ENCODE peak calls at places on chromosome 2, in six cellular contexts. One of them, this sample, is unnamed.

GRCh38 chr2:43078781-43079755 is 147.3 kb downstream of the ZFP36L2 start:
- DNase-seq in GM12878: no peak
- DNase-seq in K562: no peak
- DNase-seq in H1: no peak
- DNase-seq in GM12891: no peak
- DNase-seq in SK-N-SH: no peak
- DNase-seq in this sample: no peak

GRCh38 chr2:59236723-59237122 is 995.6 kb upstream of the FANCL start:
- DNase-seq in GM12891: no peak
- DNase-seq in GM12878: no peak
- DNase-seq in K562: no peak
- DNase-seq in SK-N-SH: no peak
- DNase-seq in H1: no peak
- DNase-seq in this sample: no peak

GRCh38 chr2:165793779-165794519 is at the start of gene GALNT3:
- DNase-seq in H1: peak
- DNase-seq in SK-N-SH: peak
- DNase-seq in GM12891: peak
- DNase-seq in GM12878: no peak
- DNase-seq in K562: no peak
- DNase-seq in this sample: peak

GRCh38 chr2:64196986-64197385 is 52.8 kb upstream of the PELI1 start:
- DNase-seq in GM12891: no peak
- DNase-seq in K562: no peak
- DNase-seq in SK-N-SH: no peak
- DNase-seq in GM12878: no peak
- DNase-seq in H1: no peak
- DNase-seq in this sample: no peak

GRCh38 chr2:28172114-28172898 is 220.4 kb upstream of the FOSL2 start:
- DNase-seq in GM12878: no peak
- DNase-seq in SK-N-SH: no peak
- DNase-seq in K562: no peak
- DNase-seq in GM12891: no peak
- DNase-seq in H1: no peak
- DNase-seq in this sample: no peak

GRCh38 chr2:120685403-120686297 is 50.0 kb upstream of the GLI2 start:
- DNase-seq in GM12878: no peak
- DNase-seq in K562: no peak
- DNase-seq in H1: no peak
- DNase-seq in SK-N-SH: no peak
- DNase-seq in GM12891: no peak
- DNase-seq in this sample: no peak

GRCh38 chr2:182240862-182241371 is 185.9 kb downstream of the PDE1A start:
- DNase-seq in K562: no peak
- DNase-seq in GM12878: peak
- DNase-seq in GM12891: peak
- DNase-seq in H1: no peak
- DNase-seq in SK-N-SH: peak
- DNase-seq in this sample: peak

GRCh38 chr2:37389984-37390765 is 45.7 kb downstream of the QPCT start:
- DNase-seq in K562: peak
- DNase-seq in GM12891: peak
- DNase-seq in SK-N-SH: no peak
- DNase-seq in GM12878: peak
- DNase-seq in H1: peak
- DNase-seq in this sample: peak

GRCh38 chr2:190862591-190862991 is 18.0 kb upstream of the GLS start:
- DNase-seq in SK-N-SH: no peak
- DNase-seq in H1: no peak
- DNase-seq in GM12878: no peak
- DNase-seq in K562: no peak
- DNase-seq in GM12891: no peak
- DNase-seq in this sample: no peak

GRCh38 chr2:42925742-42926437 is 133.5 kb upstream of the HAAO start:
- DNase-seq in K562: no peak
- DNase-seq in H1: no peak
- DNase-seq in SK-N-SH: no peak
- DNase-seq in GM12891: no peak
- DNase-seq in GM12878: no peak
- DNase-seq in this sample: no peak

GRCh38 chr2:176553685-176554106 is 284.5 kb downstream of the MTX2 start:
- DNase-seq in SK-N-SH: peak
- DNase-seq in H1: peak
- DNase-seq in GM12891: no peak
- DNase-seq in GM12878: no peak
- DNase-seq in K562: no peak
- DNase-seq in this sample: no peak

GRCh38 chr2:226508683-226509082 is 290.9 kb downstream of the IRS1 start:
- DNase-seq in K562: no peak
- DNase-seq in H1: no peak
- DNase-seq in SK-N-SH: no peak
- DNase-seq in GM12878: no peak
- DNase-seq in GM12891: no peak
- DNase-seq in this sample: no peak

GRCh38 chr2:37585982-37586621 is 85.3 kb downstream of the CDC42EP3 start:
- DNase-seq in SK-N-SH: no peak
- DNase-seq in GM12891: no peak
- DNase-seq in H1: no peak
- DNase-seq in K562: no peak
- DNase-seq in GM12878: peak
- DNase-seq in this sample: no peak

GRCh38 chr2:10868465-10869314 is 43.0 kb upstream of the KCNF1 start:
- DNase-seq in GM12891: no peak
- DNase-seq in K562: no peak
- DNase-seq in H1: no peak
- DNase-seq in GM12878: no peak
- DNase-seq in SK-N-SH: peak
- DNase-seq in this sample: no peak

GRCh38 chr2:239821694-239822075 is 203.5 kb downstream of the NDUFA10 start:
- DNase-seq in SK-N-SH: no peak
- DNase-seq in H1: no peak
- DNase-seq in K562: no peak
- DNase-seq in GM12891: no peak
- DNase-seq in GM12878: no peak
- DNase-seq in this sample: no peak

GRCh38 chr2:133334923-133335322 is 233.3 kb downstream of the NCKAP5 start:
- DNase-seq in SK-N-SH: no peak
- DNase-seq in GM12891: no peak
- DNase-seq in K562: no peak
- DNase-seq in GM12878: no peak
- DNase-seq in H1: no peak
- DNase-seq in this sample: no peak

GRCh38 chr2:61135510-61135909 is 26.5 kb upstream of the C2orf74 start:
- DNase-seq in GM12891: no peak
- DNase-seq in GM12878: no peak
- DNase-seq in H1: no peak
- DNase-seq in K562: no peak
- DNase-seq in SK-N-SH: peak
- DNase-seq in this sample: no peak

GRCh38 chr2:28495551-28496284 is at the start of gene PLB1:
- DNase-seq in GM12878: no peak
- DNase-seq in H1: no peak
- DNase-seq in GM12891: no peak
- DNase-seq in K562: no peak
- DNase-seq in SK-N-SH: no peak
- DNase-seq in this sample: no peak

GRCh38 chr2:237270556-237270955 is 143.4 kb downstream of the COL6A3 start:
- DNase-seq in SK-N-SH: no peak
- DNase-seq in K562: no peak
- DNase-seq in H1: no peak
- DNase-seq in GM12891: no peak
- DNase-seq in GM12878: no peak
- DNase-seq in this sample: no peak

GRCh38 chr2:231965118-231965517 is 3.6 kb downstream of the DIS3L2 start:
- DNase-seq in K562: no peak
- DNase-seq in SK-N-SH: no peak
- DNase-seq in H1: no peak
- DNase-seq in GM12878: no peak
- DNase-seq in GM12891: no peak
- DNase-seq in this sample: no peak

GRCh38 chr2:119679526-119679837 is 481 bp downstream of the TMEM177 start:
- DNase-seq in SK-N-SH: no peak
- DNase-seq in K562: no peak
- DNase-seq in GM12891: no peak
- DNase-seq in GM12878: no peak
- DNase-seq in H1: no peak
- DNase-seq in this sample: no peak

GRCh38 chr2:217177687-217178086 is 317.8 kb upstream of the TNP1 start:
- DNase-seq in GM12891: no peak
- DNase-seq in K562: no peak
- DNase-seq in SK-N-SH: no peak
- DNase-seq in GM12878: no peak
- DNase-seq in H1: no peak
- DNase-seq in this sample: no peak

GRCh38 chr2:49834433-49834832 is 680.1 kb upstream of the FSHR start:
- DNase-seq in GM12878: no peak
- DNase-seq in K562: no peak
- DNase-seq in GM12891: no peak
- DNase-seq in SK-N-SH: no peak
- DNase-seq in H1: no peak
- DNase-seq in this sample: no peak

GRCh38 chr2:237538901-237539300 is 27.5 kb upstream of the PRLH start:
- DNase-seq in K562: no peak
- DNase-seq in SK-N-SH: no peak
- DNase-seq in H1: no peak
- DNase-seq in GM12891: no peak
- DNase-seq in GM12878: no peak
- DNase-seq in this sample: no peak

GRCh38 chr2:99488999-99489757 is 639 bp downstream of the REV1 start:
- DNase-seq in K562: peak
- DNase-seq in GM12891: peak
- DNase-seq in H1: peak
- DNase-seq in GM12878: no peak
- DNase-seq in SK-N-SH: peak
- DNase-seq in this sample: peak

GRCh38 chr2:37378411-37378810 is 34.0 kb downstream of the QPCT start:
- DNase-seq in GM12891: no peak
- DNase-seq in K562: no peak
- DNase-seq in GM12878: no peak
- DNase-seq in SK-N-SH: no peak
- DNase-seq in H1: peak
- DNase-seq in this sample: no peak

GRCh38 chr2:189595412-189595811 is 14.8 kb upstream of the SLC40A1 start:
- DNase-seq in GM12878: no peak
- DNase-seq in GM12891: no peak
- DNase-seq in K562: no peak
- DNase-seq in SK-N-SH: no peak
- DNase-seq in H1: no peak
- DNase-seq in this sample: no peak

GRCh38 chr2:109455731-109456691 is 157.8 kb downstream of the SEPTIN10 start:
- DNase-seq in K562: no peak
- DNase-seq in GM12891: no peak
- DNase-seq in H1: no peak
- DNase-seq in GM12878: no peak
- DNase-seq in SK-N-SH: no peak
- DNase-seq in this sample: no peak

GRCh38 chr2:47664817-47665216 is 118.1 kb upstream of the MSH6 start:
- DNase-seq in GM12891: no peak
- DNase-seq in H1: peak
- DNase-seq in GM12878: no peak
- DNase-seq in K562: no peak
- DNase-seq in SK-N-SH: no peak
- DNase-seq in this sample: no peak

GRCh38 chr2:52144588-52144987 is 1112.7 kb upstream of the NRXN1 start:
- DNase-seq in K562: no peak
- DNase-seq in SK-N-SH: no peak
- DNase-seq in GM12878: no peak
- DNase-seq in H1: no peak
- DNase-seq in GM12891: no peak
- DNase-seq in this sample: no peak

GRCh38 chr2:204177977-204178522 is 241.5 kb downstream of the ICOS start:
- DNase-seq in SK-N-SH: no peak
- DNase-seq in K562: peak
- DNase-seq in GM12891: no peak
- DNase-seq in GM12878: peak
- DNase-seq in H1: peak
- DNase-seq in this sample: no peak

GRCh38 chr2:241770185-241770935 is 6.3 kb upstream of the GAL3ST2 start:
- DNase-seq in GM12878: no peak
- DNase-seq in H1: peak
- DNase-seq in SK-N-SH: peak
- DNase-seq in K562: no peak
- DNase-seq in GM12891: no peak
- DNase-seq in this sample: no peak
- TF ChIP-seq TAF1 in GM12878: no peak
- TF ChIP-seq TAF1 in H1: no peak
- TF ChIP-seq TAF1 in SK-N-SH: no peak
- TF ChIP-seq TAF1 in K562: no peak
- TF ChIP-seq TAF1 in GM12891: no peak
- TF ChIP-seq TAF1 in this sample: no peak

GRCh38 chr2:169303579-169304285 is 58.6 kb downstream of the LRP2 start:
- DNase-seq in GM12891: no peak
- DNase-seq in SK-N-SH: no peak
- DNase-seq in K562: no peak
- DNase-seq in H1: no peak
- DNase-seq in GM12878: no peak
- DNase-seq in this sample: no peak

GRCh38 chr2:169302364-169302763 is 60.0 kb downstream of the LRP2 start:
- DNase-seq in H1: no peak
- DNase-seq in SK-N-SH: no peak
- DNase-seq in K562: no peak
- DNase-seq in GM12878: no peak
- DNase-seq in GM12891: no peak
- DNase-seq in this sample: no peak

GRCh38 chr2:169300617-169301530 is 61.5 kb downstream of the LRP2 start:
- DNase-seq in K562: no peak
- DNase-seq in GM12891: no peak
- DNase-seq in SK-N-SH: no peak
- DNase-seq in GM12878: no peak
- DNase-seq in H1: no peak
- DNase-seq in this sample: no peak

GRCh38 chr2:169298007-169298406 is 64.3 kb downstream of the LRP2 start:
- DNase-seq in GM12878: no peak
- DNase-seq in GM12891: no peak
- DNase-seq in SK-N-SH: no peak
- DNase-seq in K562: no peak
- DNase-seq in H1: no peak
- DNase-seq in this sample: no peak

GRCh38 chr2:169301596-169302330 is 60.6 kb downstream of the LRP2 start:
- DNase-seq in SK-N-SH: no peak
- DNase-seq in GM12878: no peak
- DNase-seq in H1: no peak
- DNase-seq in K562: no peak
- DNase-seq in GM12891: no peak
- DNase-seq in this sample: no peak
- TF ChIP-seq TAF1 in SK-N-SH: no peak
- TF ChIP-seq TAF1 in GM12878: no peak
- TF ChIP-seq TAF1 in H1: no peak
- TF ChIP-seq TAF1 in K562: no peak
- TF ChIP-seq TAF1 in GM12891: no peak
- TF ChIP-seq TAF1 in this sample: no peak

GRCh38 chr2:138115664-138116063 is 151.4 kb downstream of the HNMT start:
- DNase-seq in K562: no peak
- DNase-seq in GM12891: no peak
- DNase-seq in GM12878: no peak
- DNase-seq in H1: no peak
- DNase-seq in SK-N-SH: no peak
- DNase-seq in this sample: no peak
- TF ChIP-seq TAF1 in K562: no peak
- TF ChIP-seq TAF1 in GM12891: no peak
- TF ChIP-seq TAF1 in GM12878: no peak
- TF ChIP-seq TAF1 in H1: no peak
- TF ChIP-seq TAF1 in SK-N-SH: no peak
- TF ChIP-seq TAF1 in this sample: no peak

GRCh38 chr2:228548230-228548629 is 366.7 kb upstream of the SPHKAP start:
- DNase-seq in K562: no peak
- DNase-seq in GM12891: no peak
- DNase-seq in H1: no peak
- DNase-seq in GM12878: no peak
- DNase-seq in SK-N-SH: no peak
- DNase-seq in this sample: no peak
- TF ChIP-seq TAF1 in K562: no peak
- TF ChIP-seq TAF1 in GM12891: no peak
- TF ChIP-seq TAF1 in H1: no peak
- TF ChIP-seq TAF1 in GM12878: no peak
- TF ChIP-seq TAF1 in SK-N-SH: no peak
- TF ChIP-seq TAF1 in this sample: no peak